ENCODE peak calls at places on chromosomes 12 and 14, in eight cellular contexts. B is GF-D8; D is glomerular endothelial cell; W is DMS 273 treated with DMSO at 0.1 percent for 48 hours; R is mesenchymal stem cell; H is activated CD4-positive, alpha-beta T cell treated with anti-CD3 and anti-CD28 coated beads for 48 hours; O is M059J; J is stimulated activated CD8-positive, alpha-beta memory T cell treated with anti-CD3 and anti-CD28 coated beads, Interleukin-12 subunit alpha, Interleukin-12 subunit beta, amount 100 ng/mL, for 1 hour. F is an unnamed sample.

GRCh38 chr12:843609-844008 is 91.2 kb downstream of the WNK1 start:
- DNase-seq in J (no peak), B (no peak), H (no peak), D (no peak), R (no peak), O (no peak), W (no peak), F (no peak)

GRCh38 chr14:29320261-29320660 is 553.7 kb downstream of the FOXG1 start:
- DNase-seq in O (peak; percentile 85), J (no peak), H (no peak), R (peak; percentile 10), B (no peak), D (no peak), W (no peak), F (no peak)

GRCh38 chr12:57008113-57008687 is 1.9 kb upstream of the ZBTB39 start:
- DNase-seq in R (peak; percentile 84), J (no peak), H (no peak), B (peak; percentile 60), W (peak; percentile 44), O (peak; percentile 67), D (peak; percentile 33), F (peak; percentile 95)

GRCh38 chr14:102055181-102055901 is 31.5 kb downstream of the HSP90AA1 start:
- DNase-seq in J (no peak), B (no peak), R (no peak), H (no peak), W (no peak), O (peak; percentile 68), D (no peak), F (no peak)

GRCh38 chr12:7162691-7163114 is 26.8 kb upstream of the PEX5 start:
- DNase-seq in J (no peak), H (peak; percentile 57), R (peak; percentile 8), O (peak; percentile 25), B (no peak), W (no peak), D (no peak), F (no peak)

GRCh38 chr14:71594828-71595227 is 337.4 kb upstream of the RGS6 start:
- DNase-seq in W (no peak), O (no peak), J (no peak), B (no peak), H (no peak), R (no peak), D (no peak), F (no peak)

GRCh38 chr12:66529934-66530333 is 148.9 kb downstream of the GRIP1 start:
- DNase-seq in B (no peak), J (no peak), O (no peak), R (no peak), D (no peak), W (no peak), H (no peak), F (no peak)

GRCh38 chr12:31876568-31877424 is 82.4 kb upstream of the RESF1 start:
- DNase-seq in B (peak; percentile 84), R (peak; percentile 58), O (no peak), D (no peak), H (no peak), J (no peak), W (no peak), F (peak; percentile 66)

GRCh38 chr14:50333010-50333409 is 20.9 kb downstream of the DMAC2L start:
- DNase-seq in J (no peak), D (no peak), H (no peak), B (no peak), O (peak; percentile 74), R (peak; percentile 45), W (no peak), F (no peak)

GRCh38 chr14:49865431-49865859 is 12.9 kb upstream of the NEMF start:
- DNase-seq in D (no peak), J (peak; percentile 62), O (peak; percentile 62), B (peak; percentile 29), H (peak; percentile 88), W (peak; percentile 25), R (peak; percentile 71), F (peak; percentile 78)

GRCh38 chr12:52990206-52990605 is 16.1 kb upstream of the EIF4B start:
- DNase-seq in R (peak; percentile 38), B (no peak), D (no peak), H (no peak), W (no peak), O (no peak), J (no peak), F (no peak)

GRCh38 chr14:74642011-74642410 is 30.0 kb upstream of the LTBP2 start:
- DNase-seq in O (no peak), D (no peak), B (no peak), J (no peak), W (no peak), R (peak; percentile 91), H (no peak), F (no peak)

GRCh38 chr14:98070521-98070920 is 1201.5 kb downstream of the BCL11B start:
- DNase-seq in B (no peak), H (no peak), D (no peak), W (no peak), O (no peak), J (no peak), R (no peak), F (peak; percentile 1)

GRCh38 chr12:3964404-3964803 is 91.2 kb upstream of the PARP11 start:
- DNase-seq in H (no peak), R (no peak), B (no peak), O (peak; percentile 15), W (no peak), D (no peak), J (no peak), F (peak; percentile 45)

GRCh38 chr14:99660794-99661193 is 15.9 kb downstream of the HHIPL1 start:
- DNase-seq in B (no peak), J (no peak), D (no peak), R (no peak), W (no peak), H (no peak), O (no peak), F (no peak)

GRCh38 chr14:20409226-20409625 is 4.1 kb downstream of the TEP1 start:
- DNase-seq in D (no peak), H (no peak), J (no peak), W (no peak), B (no peak), R (peak; percentile 51), O (peak; percentile 41), F (no peak)

GRCh38 chr12:3123729-3124128 is 46.5 kb downstream of the TSPAN9 start:
- DNase-seq in D (no peak), J (no peak), O (peak; percentile 64), H (no peak), W (no peak), R (no peak), B (no peak), F (peak; percentile 70)

GRCh38 chr12:44459569-44459968 is 416.5 kb downstream of the NELL2 start:
- DNase-seq in H (no peak), B (no peak), D (no peak), J (no peak), R (no peak), W (no peak), O (no peak), F (no peak)

GRCh38 chr12:9763025-9763424 is 2.3 kb upstream of the CD69 start:
- DNase-seq in J (no peak), D (no peak), B (peak; percentile 43), R (no peak), W (no peak), O (no peak), H (no peak), F (no peak)

GRCh38 chr14:55221186-55221585 is 29.8 kb upstream of the DLGAP5 start:
- DNase-seq in J (no peak), O (peak; percentile 77), B (no peak), D (peak; percentile 34), W (no peak), R (peak; percentile 76), H (no peak), F (no peak)

GRCh38 chr12:96177013-96177412 is 17.2 kb upstream of the ELK3 start:
- DNase-seq in D (no peak), W (no peak), H (peak; percentile 83), R (no peak), B (no peak), O (peak; percentile 32), J (no peak), F (no peak)

GRCh38 chr14:102252834-102253801 is 51.8 kb downstream of the MOK start:
- DNase-seq in D (no peak), O (no peak), R (peak; percentile 24), W (no peak), J (no peak), B (no peak), H (no peak), F (no peak)

GRCh38 chr12:23851602-23852001 is 97.9 kb downstream of the SOX5 start:
- DNase-seq in B (no peak), O (no peak), H (no peak), D (no peak), J (no peak), R (no peak), W (no peak), F (no peak)

GRCh38 chr12:32365473-32366064 is 33.8 kb upstream of the FGD4 start:
- DNase-seq in B (peak; percentile 12), W (no peak), D (peak; percentile 77), J (no peak), H (peak; percentile 58), O (peak; percentile 71), R (peak; percentile 78), F (peak; percentile 46)

GRCh38 chr12:84817297-84817696 is 95.3 kb downstream of the SLC6A15 start:
- DNase-seq in R (no peak), W (no peak), H (no peak), O (no peak), D (no peak), J (no peak), B (no peak), F (no peak)

GRCh38 chr14:34614638-34615037 is 15.3 kb downstream of the SNX6 start:
- DNase-seq in J (no peak), D (no peak), R (no peak), W (no peak), B (no peak), O (no peak), H (no peak), F (no peak)

GRCh38 chr14:32514236-32514635 is 185.1 kb downstream of the AKAP6 start:
- DNase-seq in W (no peak), J (no peak), R (no peak), O (peak; percentile 50), H (no peak), D (no peak), B (no peak), F (no peak)

GRCh38 chr12:130838284-130838950 is 633 bp downstream of the STX2 start:
- DNase-seq in O (peak; percentile 31), H (peak; percentile 40), D (no peak), J (no peak), B (no peak), R (peak; percentile 38), W (no peak), F (peak; percentile 36)

GRCh38 chr14:53715390-53715730 is 241.3 kb downstream of the BMP4 start:
- DNase-seq in D (peak; percentile 68), W (no peak), R (peak; percentile 73), O (peak; percentile 74), H (no peak), B (no peak), J (no peak), F (no peak)

GRCh38 chr12:132004946-132005345 is 55.2 kb downstream of the EP400 start:
- DNase-seq in W (no peak), H (no peak), B (no peak), O (no peak), R (no peak), J (no peak), D (no peak), F (no peak)

GRCh38 chr12:116492703-116493324 is 66.4 kb upstream of the MAP1LC3B2 start:
- DNase-seq in H (peak; percentile 31), B (no peak), J (no peak), O (peak; percentile 77), R (peak; percentile 76), D (no peak), W (no peak), F (no peak)

GRCh38 chr12:53807322-53807721 is 55.5 kb upstream of the CISTR start:
- DNase-seq in D (no peak), H (no peak), J (no peak), B (no peak), R (no peak), O (no peak), W (no peak), F (no peak)

GRCh38 chr12:89239534-89239933 is 112.8 kb downstream of the DUSP6 start:
- DNase-seq in R (no peak), W (no peak), J (no peak), O (no peak), B (no peak), D (no peak), H (no peak), F (no peak)

GRCh38 chr12:14193623-14194022 is 171.9 kb upstream of the ATF7IP start:
- DNase-seq in J (no peak), H (no peak), R (no peak), W (no peak), B (no peak), O (no peak), D (no peak), F (peak; percentile 97)

F was measured in SJCRH30.